ENCODE peak calls at places on chromosomes 13 and 19, in four cellular contexts. G is OCI-LY7, F is MM.1S, Y is PC-3. H is an unnamed sample. For H3K9me3, the result is how much of the 10 kb centered on the place peaks cover.

GRCh38 chr19:18533058-18533457 is 10.3 kb downstream of the FKBP8 start:
- DNase-seq in F (no peak), G (no peak), Y (no peak), H (no peak)

GRCh38 chr13:40772765-40773473 is 1.9 kb upstream of the MRPS31 start:
- DNase-seq in F (no peak), G (no peak), Y (no peak), H (no peak)

GRCh38 chr19:16258440-16258903 is 60.8 kb downstream of the AP1M1 start:
- DNase-seq in Y (no peak), F (no peak), G (no peak), H (no peak)

GRCh38 chr19:46387713-46388130 is 25.6 kb downstream of the CCDC8 start:
- DNase-seq in Y (no peak), G (no peak), F (no peak), H (no peak)

GRCh38 chr19:47003611-47003935 is 16.1 kb upstream of the NPAS1 start:
- DNase-seq in Y (no peak), F (no peak), G (no peak), H (no peak)

GRCh38 chr19:10288662-10289166 is 1.0 kb upstream of the ICAM5 start:
- DNase-seq in Y (peak), F (peak), G (peak), H (peak)

GRCh38 chr13:48165727-48166126 is 67.3 kb upstream of the ITM2B start:
- DNase-seq in Y (no peak), F (no peak), G (no peak), H (no peak)

GRCh38 chr19:425056-425455 is 16.1 kb upstream of the C2CD4C start:
- DNase-seq in G (no peak), F (no peak), Y (no peak), H (no peak)

GRCh38 chr13:23889598-23890224 is 511 bp upstream of the MIPEP start:
- DNase-seq in Y (peak), G (peak), F (no peak), H (peak)

GRCh38 chr19:1860133-1860775 is 3.1 kb downstream of the KLF16 start:
- DNase-seq in Y (no peak), F (no peak), G (peak), H (peak)

GRCh38 chr19:3609779-3610719 is 3.4 kb upstream of the TBXA2R start:
- DNase-seq in Y (peak), G (no peak), F (no peak), H (no peak)

GRCh38 chr13:38395505-38395803 is 45.8 kb downstream of the UFM1 start:
- DNase-seq in G (no peak), Y (peak), F (no peak), H (no peak)

GRCh38 chr19:10587022-10587838 is at the start of gene AP1M2:
- DNase-seq in Y (peak), F (no peak), G (no peak), H (no peak)

GRCh38 chr13:57629391-57629804 is 2.1 kb upstream of the PCDH17 start:
- DNase-seq in G (no peak), F (no peak), Y (no peak), H (no peak)

GRCh38 chr13:37453246-37453645 is 145.3 kb downstream of the POSTN start:
- DNase-seq in G (no peak), Y (no peak), F (no peak), H (no peak)

GRCh38 chr13:46593403-46593802 is 40.4 kb downstream of the LRCH1 start:
- DNase-seq in Y (no peak), G (peak), F (no peak), H (no peak)

GRCh38 chr19:48571378-48572162 is 19.6 kb downstream of the SULT2B1 start:
- DNase-seq in F (no peak), G (no peak), Y (no peak), H (no peak)

GRCh38 chr13:20106751-20107150 is 54.1 kb downstream of the GJA3 start:
- DNase-seq in G (no peak), F (no peak), Y (no peak), H (no peak)

GRCh38 chr19:4453232-4454179 is 4.1 kb downstream of the UBXN6 start:
- DNase-seq in F (no peak), Y (no peak), G (no peak), H (no peak)

GRCh38 chr19:41935781-41936415 is 7.6 kb upstream of the ERFL start:
- DNase-seq in Y (no peak), G (no peak), F (no peak), H (no peak)

GRCh38 chr19:3656073-3656746 is 29.6 kb upstream of the CACTIN start:
- DNase-seq in Y (peak), G (no peak), F (no peak), H (no peak)

GRCh38 chr13:88729605-88730004 is 1058.4 kb downstream of the SLITRK5 start:
- DNase-seq in Y (no peak), G (no peak), F (no peak), H (no peak)

GRCh38 chr13:45626731-45627374 is 11.3 kb upstream of the ERICH6B start:
- DNase-seq in F (no peak), G (no peak), Y (peak), H (no peak)

GRCh38 chr19:30148039-30148438 is 206.0 kb downstream of the URI1 start:
- DNase-seq in G (no peak), F (no peak), Y (peak), H (no peak)

GRCh38 chr19:45863840-45864628 is at the start of gene FOXA3:
- DNase-seq in F (peak), G (peak), Y (peak), H (peak)

GRCh38 chr13:27194895-27195764 is 23.5 kb upstream of the USP12 start:
- DNase-seq in Y (peak), G (no peak), F (no peak), H (peak)

GRCh38 chr13:34942732-34943674 is 933 bp downstream of the NBEA start:
- DNase-seq in Y (peak), G (peak), F (peak), H (peak)

GRCh38 chr19:35879068-35879467 is 10.7 kb downstream of the APLP1 start:
- DNase-seq in Y (no peak), G (no peak), F (no peak), H (no peak)

GRCh38 chr13:67977081-67977480 is 746.9 kb upstream of the PCDH9 start:
- DNase-seq in G (no peak), F (no peak), Y (no peak), H (no peak)

GRCh38 chr13:36282818-36283432 is 14.7 kb downstream of the CCDC169 start:
- DNase-seq in Y (peak), G (peak), F (peak), H (peak)

GRCh38 chr13:55483626-55484158 is 1657.0 kb upstream of the PRR20A start:
- DNase-seq in F (no peak), G (no peak), Y (no peak), H (no peak)

GRCh38 chr13:80242728-80243427 is 98.0 kb downstream of the SPRY2 start:
- DNase-seq in G (no peak), F (no peak), Y (no peak), H (no peak)

GRCh38 chr13:40490086-40490723 is 176.2 kb downstream of the FOXO1 start:
- DNase-seq in F (no peak), G (no peak), Y (no peak), H (no peak)

GRCh38 chr19:56096665-56097064 is 24.4 kb downstream of the ZNF787 start:
- DNase-seq in G (no peak), Y (no peak), F (no peak), H (no peak)

GRCh38 chr13:36549771-36550170 is 117.5 kb downstream of the CCNA1 start:
- DNase-seq in F (no peak), Y (no peak), G (peak), H (peak)

GRCh38 chr19:1047696-1048147 is 7.8 kb downstream of the ABCA7 start:
- DNase-seq in Y (no peak), F (no peak), G (no peak), H (no peak)

GRCh38 chr13:72983085-72983768 is 75.6 kb upstream of the KLF5 start:
- DNase-seq in Y (no peak), G (no peak), F (no peak), H (no peak)

GRCh38 chr13:37059136-37059847 is at the start of gene SUPT20H:
- DNase-seq in G (peak), F (peak), Y (peak), H (peak)

GRCh38 chr13:110028311-110028710 is 241.9 kb upstream of the IRS2 start:
- DNase-seq in F (no peak), Y (no peak), G (no peak), H (no peak)

GRCh38 chr13:110028838-110029621 is 242.6 kb upstream of the IRS2 start:
- DNase-seq in G (no peak), Y (no peak), F (no peak), H (no peak)

GRCh38 chr13:110027470-110028240 is 241.3 kb upstream of the IRS2 start:
- DNase-seq in G (no peak), F (no peak), Y (no peak), H (no peak)

GRCh38 chr13:110024646-110024980 is 238.2 kb upstream of the IRS2 start:
- DNase-seq in F (no peak), G (no peak), Y (no peak), H (no peak)

DNA sequence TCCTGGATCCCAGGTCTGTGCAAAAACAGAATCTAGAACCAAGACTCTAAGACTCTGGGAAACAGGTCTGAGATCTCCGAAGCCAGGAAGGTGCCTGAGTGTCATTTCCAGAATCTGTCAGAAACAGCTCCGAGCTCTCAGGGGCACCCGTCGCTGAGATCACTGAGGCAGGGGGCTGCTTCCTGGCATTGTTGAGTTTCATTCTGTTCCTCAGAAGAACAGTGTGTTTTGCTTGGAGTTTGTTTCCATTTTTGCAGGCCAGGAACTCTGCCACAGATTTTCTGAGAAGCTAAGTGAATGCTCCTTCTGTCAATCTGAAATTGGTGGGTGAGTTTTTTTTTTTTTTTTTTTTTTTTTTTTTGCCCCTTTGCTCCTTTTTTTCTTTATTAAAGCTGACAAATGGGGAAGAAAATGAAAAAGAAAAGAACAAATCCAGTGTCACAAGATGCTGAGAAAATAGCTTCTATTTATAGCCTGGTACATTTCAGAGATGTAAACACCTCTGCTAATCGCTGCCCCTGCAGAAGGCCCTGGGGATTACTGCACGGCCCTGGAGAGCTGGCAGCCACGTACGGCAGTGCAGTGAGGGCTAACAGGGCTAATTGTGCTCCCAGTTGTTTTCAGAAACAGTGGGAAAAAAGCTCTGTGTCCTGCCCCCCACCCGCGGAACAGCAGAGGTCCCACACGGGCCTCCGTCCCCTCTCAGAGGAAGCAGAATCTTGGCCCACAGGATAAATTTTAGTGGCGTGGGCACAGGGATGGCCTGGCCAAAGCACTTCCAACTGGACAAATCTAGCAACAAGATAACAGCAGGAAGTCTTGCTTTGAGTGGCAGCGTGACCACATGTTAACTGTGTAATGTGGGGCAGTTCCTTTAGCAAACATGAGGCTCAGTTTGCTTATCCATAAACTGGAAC is 237.6 kb upstream of the IRS2 start:
- DNase-seq in F (no peak), Y (no peak), G (no peak), H (peak)
- TF ChIP-seq EZH2phosphoT487 in F (no peak), Y (no peak), G (no peak), H (no peak)

GRCh38 chr19:54881884-54882283 is 7.8 kb downstream of the FCAR start:
- DNase-seq in Y (no peak), F (no peak), G (no peak), H (no peak)
- H3K9me3 ChIP-seq in Y (under half), F (under half), G (under half), H (under half)

DNA sequence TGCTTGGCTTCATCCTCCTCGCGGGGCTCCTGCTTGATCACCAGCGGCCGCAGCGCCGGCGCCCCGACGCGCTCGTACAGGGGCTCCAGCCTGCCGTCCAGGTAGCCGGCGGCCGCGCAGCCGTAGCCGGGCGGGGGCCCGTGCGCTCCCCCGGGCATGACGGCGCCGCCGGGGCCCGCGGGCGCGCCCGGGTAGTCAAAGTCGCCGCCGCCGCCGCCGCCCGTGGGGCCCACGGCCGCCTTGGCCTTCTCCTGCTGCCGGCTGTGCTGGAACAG is 497 bp downstream of the CEBPA start:
- DNase-seq in F (no peak), G (no peak), Y (no peak), H (peak)
- TF ChIP-seq EZH2phosphoT487 in F (no peak), G (no peak), Y (no peak), H (peak)

GRCh38 chr19:52322429-52322828 is 13.6 kb upstream of the ZNF610 start:
- DNase-seq in Y (no peak), G (no peak), F (no peak), H (no peak)
- H3K9me3 ChIP-seq in Y (half or more), G (half or more), F (under half), H (half or more)

DNA sequence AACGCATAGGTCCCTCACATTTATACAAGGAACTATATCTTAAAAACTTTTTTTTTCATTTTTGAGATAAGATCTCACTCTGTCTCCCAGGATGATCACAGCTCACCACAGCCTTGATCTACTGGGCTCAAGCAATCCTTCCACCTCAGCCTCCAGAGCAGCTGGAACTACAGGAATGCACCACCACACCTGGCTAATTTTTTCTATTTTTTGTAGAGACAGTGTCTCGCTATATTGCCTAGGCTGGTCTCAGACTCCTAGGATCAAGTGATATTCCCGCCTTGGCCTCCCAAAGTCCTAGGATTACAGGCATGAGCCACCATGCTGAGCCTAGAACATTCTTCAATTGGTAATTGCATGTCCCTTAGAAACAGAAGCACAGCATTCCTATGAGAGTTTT is 41.7 kb downstream of the RCBTB1 start:
- DNase-seq in G (no peak), Y (no peak), F (no peak), H (no peak)
- TF ChIP-seq EZH2phosphoT487 in G (no peak), Y (no peak), F (no peak), H (no peak)

DNA sequence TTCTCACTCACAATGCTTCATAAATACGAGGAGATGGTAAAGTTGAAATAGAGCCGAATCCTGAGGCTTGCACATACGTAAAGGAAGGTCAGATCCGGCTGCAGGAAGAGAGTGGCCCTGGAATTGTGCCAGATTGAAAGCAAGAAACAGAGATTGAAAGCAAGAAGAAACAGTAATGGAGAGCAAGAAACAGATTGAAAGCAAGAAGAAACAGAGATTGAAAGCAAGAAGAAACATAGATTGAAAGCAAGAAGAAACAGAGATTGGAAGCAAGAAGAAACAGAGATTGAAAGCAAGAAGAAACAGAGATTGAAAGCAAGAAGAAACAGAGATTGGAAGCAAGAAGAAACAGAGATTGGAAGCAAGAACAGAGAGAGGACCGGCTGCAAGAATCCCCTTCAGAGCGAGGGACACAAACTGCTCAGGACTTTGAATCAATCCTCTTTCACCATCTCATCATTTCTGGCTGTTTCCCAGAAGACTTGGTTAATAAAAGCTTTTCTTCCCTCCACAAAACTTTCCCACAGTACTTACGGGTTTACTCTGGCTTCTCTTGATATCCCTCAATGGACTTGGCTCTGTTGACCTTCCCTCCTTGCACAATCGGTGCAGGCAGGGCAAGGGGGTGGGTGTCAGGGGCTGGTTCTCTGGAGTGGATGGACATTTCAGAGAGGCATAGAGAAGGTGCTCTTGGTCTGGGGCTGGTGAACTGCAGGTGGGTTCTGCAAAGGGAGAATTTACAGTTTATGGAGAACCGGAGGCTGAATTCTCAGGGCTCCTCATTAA is 25.5 kb downstream of the OR7A5 start:
- DNase-seq in G (no peak), Y (no peak), F (no peak), H (no peak)
- H3K9me3 ChIP-seq in G (under half), Y (under half), F (under half), H (under half)

GRCh38 chr13:110397445-110397844 is 90.4 kb downstream of the COL4A2 start:
- DNase-seq in F (no peak), G (no peak), Y (peak), H (no peak)

GRCh38 chr13:110396476-110396875 is 89.4 kb downstream of the COL4A2 start:
- DNase-seq in G (no peak), Y (no peak), F (no peak), H (no peak)

GRCh38 chr13:110398564-110399507 is 91.8 kb downstream of the COL4A2 start:
- DNase-seq in G (no peak), Y (no peak), F (no peak), H (no peak)

GRCh38 chr13:110394371-110394841 is 87.3 kb downstream of the COL4A2 start:
- DNase-seq in G (no peak), Y (no peak), F (no peak), H (no peak)

DNA sequence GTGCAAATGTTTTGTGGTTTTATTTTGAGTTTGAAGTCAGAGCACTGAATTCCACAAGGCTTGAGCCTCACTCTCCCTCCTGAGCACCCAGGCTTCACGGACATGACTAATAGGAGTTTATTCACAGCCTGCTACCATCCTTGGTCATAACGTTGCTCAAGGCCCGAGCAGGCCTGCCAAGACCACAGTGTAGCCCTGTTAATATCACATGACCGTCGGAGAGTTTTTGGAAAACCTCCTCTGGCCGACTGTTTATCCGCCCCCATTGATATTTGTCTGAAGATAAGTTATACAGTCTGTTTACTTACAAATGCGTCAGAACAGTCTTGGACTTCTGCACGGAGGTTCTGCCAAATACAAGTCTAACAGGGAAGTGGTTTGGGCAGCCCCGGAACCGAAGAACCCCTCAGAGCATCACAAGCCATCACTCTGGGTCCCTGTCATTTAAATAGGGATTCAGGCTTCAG is 89.9 kb downstream of the COL4A2 start:
- DNase-seq in G (no peak), Y (peak), F (no peak), H (no peak)
- TF ChIP-seq EZH2phosphoT487 in G (no peak), Y (no peak), F (no peak), H (no peak)